ENCODE peak calls at places on chromosomes 13 and 19, in seven cellular contexts. One of them, this sample, is unnamed.

GRCh38 chr13:39016789-39017188 is 21.1 kb downstream of the PROSER1 start:
- DNase-seq in breast epithelium: no peak
- DNase-seq in right lobe of liver: no peak
- DNase-seq in body of pancreas: peak
- DNase-seq in lower leg skin: no peak
- DNase-seq in heart left ventricle: no peak
- DNase-seq in transverse colon: peak
- DNase-seq in this sample: peak

GRCh38 chr19:47694466-47695273 is 18.6 kb upstream of the EHD2 start:
- DNase-seq in lower leg skin: no peak
- DNase-seq in heart left ventricle: no peak
- DNase-seq in body of pancreas: no peak
- DNase-seq in transverse colon: no peak
- DNase-seq in breast epithelium: no peak
- DNase-seq in right lobe of liver: no peak
- DNase-seq in this sample: no peak

GRCh38 chr13:89686171-89686570 is 1661.3 kb upstream of the MIR17HG start:
- DNase-seq in transverse colon: no peak
- DNase-seq in lower leg skin: no peak
- DNase-seq in heart left ventricle: no peak
- DNase-seq in body of pancreas: no peak
- DNase-seq in right lobe of liver: no peak
- DNase-seq in breast epithelium: no peak
- DNase-seq in this sample: no peak

GRCh38 chr13:77820431-77821149 is 98.0 kb downstream of the EDNRB start:
- DNase-seq in breast epithelium: no peak
- DNase-seq in lower leg skin: no peak
- DNase-seq in transverse colon: no peak
- DNase-seq in body of pancreas: no peak
- DNase-seq in right lobe of liver: no peak
- DNase-seq in heart left ventricle: no peak
- DNase-seq in this sample: no peak

GRCh38 chr19:34686455-34686854 is 9.0 kb downstream of the ZNF302 start:
- DNase-seq in right lobe of liver: no peak
- DNase-seq in body of pancreas: no peak
- DNase-seq in breast epithelium: no peak
- DNase-seq in transverse colon: no peak
- DNase-seq in lower leg skin: no peak
- DNase-seq in heart left ventricle: no peak
- DNase-seq in this sample: no peak

GRCh38 chr19:35553385-35554000 is 8.1 kb downstream of the TMEM147 start:
- DNase-seq in right lobe of liver: no peak
- DNase-seq in heart left ventricle: no peak
- DNase-seq in transverse colon: no peak
- DNase-seq in breast epithelium: no peak
- DNase-seq in lower leg skin: no peak
- DNase-seq in body of pancreas: no peak
- DNase-seq in this sample: no peak

GRCh38 chr19:54299126-54299498 is 13.9 kb downstream of the LILRA5 start:
- DNase-seq in right lobe of liver: no peak
- DNase-seq in lower leg skin: peak
- DNase-seq in breast epithelium: no peak
- DNase-seq in body of pancreas: no peak
- DNase-seq in transverse colon: no peak
- DNase-seq in heart left ventricle: no peak
- DNase-seq in this sample: no peak

GRCh38 chr13:87376081-87376480 is 295.1 kb upstream of the SLITRK5 start:
- DNase-seq in lower leg skin: no peak
- DNase-seq in breast epithelium: no peak
- DNase-seq in body of pancreas: no peak
- DNase-seq in right lobe of liver: no peak
- DNase-seq in heart left ventricle: no peak
- DNase-seq in transverse colon: no peak
- DNase-seq in this sample: no peak

GRCh38 chr13:96900992-96901391 is 93.3 kb downstream of the OXGR1 start:
- DNase-seq in lower leg skin: no peak
- DNase-seq in heart left ventricle: no peak
- DNase-seq in breast epithelium: no peak
- DNase-seq in body of pancreas: no peak
- DNase-seq in transverse colon: no peak
- DNase-seq in right lobe of liver: no peak
- DNase-seq in this sample: no peak

GRCh38 chr13:30618186-30618937 is 642 bp downstream of the USPL1 start:
- DNase-seq in lower leg skin: peak
- DNase-seq in right lobe of liver: peak
- DNase-seq in body of pancreas: peak
- DNase-seq in breast epithelium: no peak
- DNase-seq in heart left ventricle: no peak
- DNase-seq in transverse colon: peak
- DNase-seq in this sample: no peak

GRCh38 chr13:93235258-93236015 is 8.8 kb downstream of the GPC6 start:
- DNase-seq in lower leg skin: no peak
- DNase-seq in transverse colon: no peak
- DNase-seq in breast epithelium: no peak
- DNase-seq in body of pancreas: no peak
- DNase-seq in heart left ventricle: no peak
- DNase-seq in right lobe of liver: no peak
- DNase-seq in this sample: no peak

GRCh38 chr19:35295453-35295791 is 3.5 kb downstream of the MAG start:
- DNase-seq in body of pancreas: no peak
- DNase-seq in heart left ventricle: no peak
- DNase-seq in lower leg skin: no peak
- DNase-seq in right lobe of liver: no peak
- DNase-seq in breast epithelium: no peak
- DNase-seq in transverse colon: no peak
- DNase-seq in this sample: no peak

GRCh38 chr13:22945321-22946226 is 235.2 kb upstream of the SGCG start:
- DNase-seq in breast epithelium: no peak
- DNase-seq in body of pancreas: no peak
- DNase-seq in heart left ventricle: no peak
- DNase-seq in right lobe of liver: no peak
- DNase-seq in lower leg skin: peak
- DNase-seq in transverse colon: no peak
- DNase-seq in this sample: no peak

GRCh38 chr13:78608705-78609463 is 5.5 kb upstream of the POU4F1 start:
- DNase-seq in breast epithelium: no peak
- DNase-seq in lower leg skin: no peak
- DNase-seq in transverse colon: no peak
- DNase-seq in right lobe of liver: peak
- DNase-seq in heart left ventricle: no peak
- DNase-seq in body of pancreas: no peak
- DNase-seq in this sample: no peak

GRCh38 chr19:5624154-5624663 is 1.3 kb downstream of the SAFB start:
- DNase-seq in transverse colon: peak
- DNase-seq in right lobe of liver: peak
- DNase-seq in breast epithelium: peak
- DNase-seq in body of pancreas: peak
- DNase-seq in lower leg skin: peak
- DNase-seq in heart left ventricle: peak
- DNase-seq in this sample: no peak

GRCh38 chr13:60619461-60619860 is 222.4 kb downstream of the TDRD3 start:
- DNase-seq in heart left ventricle: no peak
- DNase-seq in lower leg skin: no peak
- DNase-seq in body of pancreas: no peak
- DNase-seq in right lobe of liver: no peak
- DNase-seq in transverse colon: no peak
- DNase-seq in breast epithelium: no peak
- DNase-seq in this sample: no peak

GRCh38 chr13:80038371-80038770 is 302.6 kb downstream of the SPRY2 start:
- DNase-seq in lower leg skin: no peak
- DNase-seq in body of pancreas: no peak
- DNase-seq in right lobe of liver: no peak
- DNase-seq in breast epithelium: no peak
- DNase-seq in transverse colon: no peak
- DNase-seq in heart left ventricle: no peak
- DNase-seq in this sample: no peak

GRCh38 chr13:112892759-112893569 is 76.0 kb upstream of the MCF2L start:
- DNase-seq in heart left ventricle: no peak
- DNase-seq in lower leg skin: no peak
- DNase-seq in right lobe of liver: peak
- DNase-seq in breast epithelium: no peak
- DNase-seq in transverse colon: peak
- DNase-seq in body of pancreas: peak
- DNase-seq in this sample: no peak

GRCh38 chr19:40282920-40283319 is 2.2 kb downstream of the AKT2 start:
- DNase-seq in lower leg skin: no peak
- DNase-seq in transverse colon: no peak
- DNase-seq in breast epithelium: no peak
- DNase-seq in right lobe of liver: no peak
- DNase-seq in heart left ventricle: no peak
- DNase-seq in body of pancreas: no peak
- DNase-seq in this sample: no peak
- TF ChIP-seq POLR2A in lower leg skin: no peak
- TF ChIP-seq POLR2A in transverse colon: no peak
- TF ChIP-seq POLR2A in breast epithelium: no peak
- TF ChIP-seq POLR2A in right lobe of liver: no peak
- TF ChIP-seq POLR2A in heart left ventricle: no peak
- TF ChIP-seq POLR2A in body of pancreas: no peak
- TF ChIP-seq POLR2A in this sample: no peak

GRCh38 chr19:30135797-30136196 is 193.8 kb downstream of the URI1 start:
- DNase-seq in body of pancreas: no peak
- DNase-seq in heart left ventricle: no peak
- DNase-seq in right lobe of liver: no peak
- DNase-seq in lower leg skin: no peak
- DNase-seq in breast epithelium: no peak
- DNase-seq in transverse colon: no peak
- DNase-seq in this sample: no peak
- TF ChIP-seq POLR2A in body of pancreas: no peak
- TF ChIP-seq POLR2A in heart left ventricle: no peak
- TF ChIP-seq POLR2A in right lobe of liver: no peak
- TF ChIP-seq POLR2A in lower leg skin: no peak
- TF ChIP-seq POLR2A in breast epithelium: no peak
- TF ChIP-seq POLR2A in transverse colon: no peak
- TF ChIP-seq POLR2A in this sample: no peak

GRCh38 chr19:3503036-3503572 is 2.6 kb upstream of the DOHH start:
- DNase-seq in breast epithelium: no peak
- DNase-seq in lower leg skin: no peak
- DNase-seq in heart left ventricle: no peak
- DNase-seq in transverse colon: no peak
- DNase-seq in body of pancreas: no peak
- DNase-seq in right lobe of liver: no peak
- DNase-seq in this sample: no peak

GRCh38 chr19:3499738-3500428 is 591 bp downstream of the DOHH start:
- DNase-seq in body of pancreas: no peak
- DNase-seq in breast epithelium: no peak
- DNase-seq in right lobe of liver: no peak
- DNase-seq in transverse colon: no peak
- DNase-seq in heart left ventricle: no peak
- DNase-seq in lower leg skin: no peak
- DNase-seq in this sample: no peak

GRCh38 chr19:3501780-3502179 is 1.3 kb upstream of the DOHH start:
- DNase-seq in heart left ventricle: no peak
- DNase-seq in transverse colon: no peak
- DNase-seq in right lobe of liver: no peak
- DNase-seq in body of pancreas: no peak
- DNase-seq in breast epithelium: no peak
- DNase-seq in lower leg skin: no peak
- DNase-seq in this sample: no peak

GRCh38 chr19:3497757-3498515 is 2.5 kb downstream of the DOHH start:
- DNase-seq in body of pancreas: no peak
- DNase-seq in lower leg skin: no peak
- DNase-seq in breast epithelium: no peak
- DNase-seq in transverse colon: no peak
- DNase-seq in right lobe of liver: no peak
- DNase-seq in heart left ventricle: no peak
- DNase-seq in this sample: no peak

GRCh38 chr19:3500429-3501101 is at the start of gene DOHH:
- DNase-seq in breast epithelium: peak
- DNase-seq in right lobe of liver: peak
- DNase-seq in heart left ventricle: peak
- DNase-seq in body of pancreas: peak
- DNase-seq in lower leg skin: peak
- DNase-seq in transverse colon: peak
- DNase-seq in this sample: peak
- TF ChIP-seq POLR2A in breast epithelium: no peak
- TF ChIP-seq POLR2A in right lobe of liver: peak
- TF ChIP-seq POLR2A in heart left ventricle: no peak
- TF ChIP-seq POLR2A in body of pancreas: no peak
- TF ChIP-seq POLR2A in lower leg skin: no peak
- TF ChIP-seq POLR2A in transverse colon: peak
- TF ChIP-seq POLR2A in this sample: peak

DNA sequence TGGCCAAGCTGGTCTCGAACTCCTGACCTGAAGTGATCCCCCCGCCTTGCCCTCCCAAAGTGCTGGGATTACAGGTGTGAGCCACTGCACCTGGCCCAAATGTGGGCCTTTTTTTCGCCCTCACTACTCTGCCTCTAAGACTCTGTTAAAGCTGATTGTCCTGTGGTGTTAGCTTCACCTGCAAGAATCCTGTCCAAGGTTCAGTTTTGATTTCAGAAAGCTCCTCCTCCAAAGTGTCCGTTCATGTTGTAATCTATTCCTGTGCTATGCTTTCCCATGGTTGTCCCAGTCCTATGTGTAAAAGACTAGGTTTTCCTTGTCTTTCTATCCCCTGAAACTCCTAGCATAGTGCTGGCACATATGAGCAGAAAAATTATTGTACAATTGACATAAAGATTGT is 440.9 kb downstream of the KLF5 start:
- DNase-seq in right lobe of liver: no peak
- DNase-seq in lower leg skin: no peak
- DNase-seq in heart left ventricle: no peak
- DNase-seq in breast epithelium: no peak
- DNase-seq in transverse colon: no peak
- DNase-seq in body of pancreas: no peak
- DNase-seq in this sample: no peak
- TF ChIP-seq POLR2A in right lobe of liver: no peak
- TF ChIP-seq POLR2A in lower leg skin: no peak
- TF ChIP-seq POLR2A in heart left ventricle: no peak
- TF ChIP-seq POLR2A in breast epithelium: no peak
- TF ChIP-seq POLR2A in transverse colon: no peak
- TF ChIP-seq POLR2A in body of pancreas: no peak
- TF ChIP-seq POLR2A in this sample: no peak

DNA sequence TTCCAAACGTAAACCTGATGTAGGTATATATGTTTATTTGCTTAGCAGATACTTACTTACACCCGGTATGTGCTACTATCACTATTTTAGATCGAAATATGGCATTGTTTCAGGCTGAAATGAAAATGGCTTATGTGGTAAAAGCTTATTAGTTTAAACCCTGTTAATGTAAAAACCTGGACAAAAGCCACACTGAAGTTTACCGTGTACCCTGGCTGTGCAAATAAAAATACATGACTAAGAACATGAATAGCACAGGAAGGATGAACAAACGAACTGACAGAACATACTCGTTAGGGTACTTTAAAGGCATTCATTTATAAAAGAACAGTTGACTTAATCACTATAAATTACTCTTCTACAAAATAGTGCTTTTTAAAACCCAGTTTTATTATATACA is 6.6 kb downstream of the CLDN10 start:
- DNase-seq in breast epithelium: no peak
- DNase-seq in lower leg skin: no peak
- DNase-seq in right lobe of liver: no peak
- DNase-seq in heart left ventricle: no peak
- DNase-seq in transverse colon: no peak
- DNase-seq in body of pancreas: no peak
- DNase-seq in this sample: no peak
- TF ChIP-seq POLR2A in breast epithelium: no peak
- TF ChIP-seq POLR2A in lower leg skin: no peak
- TF ChIP-seq POLR2A in right lobe of liver: no peak
- TF ChIP-seq POLR2A in heart left ventricle: no peak
- TF ChIP-seq POLR2A in transverse colon: no peak
- TF ChIP-seq POLR2A in body of pancreas: no peak
- TF ChIP-seq POLR2A in this sample: no peak

This sample was measured in HCT116.